ENCODE peak calls at places on chromosomes 5 and 9, in six cellular contexts. R, L, Z, E, Q and T are unnamed samples.

GRCh38 chr5:75551471-75551870 is 39.8 kb downstream of the POLK start:
- DNase-seq in E (no peak), L (no peak), Q (no peak), Z (no peak), R (no peak), T (no peak)

GRCh38 chr9:95268681-95269080 is 48.8 kb downstream of the FANCC start:
- DNase-seq in Z (peak), R (peak), L (no peak), Q (peak), E (peak), T (no peak)

GRCh38 chr5:95803271-95804148 is 19.0 kb downstream of the GLRX start:
- DNase-seq in E (no peak), Z (peak), Q (no peak), R (no peak), L (no peak), T (no peak)

GRCh38 chr9:93893899-93894690 is 61.1 kb downstream of the BARX1 start:
- DNase-seq in Z (peak), E (no peak), Q (no peak), R (no peak), L (no peak), T (peak)

GRCh38 chr5:7606840-7607453 is 211.0 kb downstream of the ADCY2 start:
- DNase-seq in E (no peak), L (no peak), Q (peak), R (no peak), Z (no peak), T (peak)

GRCh38 chr9:86405926-86406325 is 51.7 kb upstream of the TUT7 start:
- DNase-seq in Q (peak), Z (peak), E (no peak), R (no peak), L (no peak), T (no peak)

GRCh38 chr5:63961125-63961597 is 1.1 kb downstream of the HTR1A start:
- DNase-seq in L (no peak), Q (peak), E (peak), R (no peak), Z (no peak), T (no peak)

GRCh38 chr9:70256123-70256551 is 2.6 kb upstream of the SMC5 start:
- DNase-seq in R (peak), L (no peak), Z (no peak), E (no peak), Q (no peak), T (no peak)

GRCh38 chr9:126696091-126696763 is 82.5 kb downstream of the LMX1B start:
- DNase-seq in E (peak), Q (no peak), L (no peak), R (no peak), Z (no peak), T (no peak)

GRCh38 chr9:70805953-70806352 is 315.5 kb downstream of the TRPM3 start:
- DNase-seq in Z (no peak), L (no peak), Q (no peak), R (no peak), E (no peak), T (no peak)

GRCh38 chr9:103700558-103700957 is 393.6 kb upstream of the SMC2 start:
- DNase-seq in R (no peak), E (no peak), L (no peak), Q (no peak), Z (no peak), T (no peak)

GRCh38 chr5:181189363-181189961 is 15.5 kb downstream of the TRIM7 start:
- DNase-seq in R (no peak), Q (peak), L (no peak), Z (no peak), E (no peak), T (no peak)

GRCh38 chr9:28882528-28882927 is 1309.2 kb upstream of the C9orf72 start:
- DNase-seq in E (no peak), Q (no peak), Z (no peak), L (no peak), R (no peak), T (no peak)

GRCh38 chr5:141815796-141816180 is 62.4 kb downstream of the PCDH1 start:
- DNase-seq in Z (no peak), Q (no peak), R (no peak), E (no peak), L (no peak), T (no peak)

GRCh38 chr9:76891874-76892273 is 14.0 kb downstream of the PRUNE2 start:
- DNase-seq in L (no peak), Z (no peak), R (no peak), E (no peak), Q (no peak), T (no peak)

GRCh38 chr9:124522121-124523098 is 15.2 kb upstream of the NR5A1 start:
- DNase-seq in Q (peak), E (peak), Z (no peak), R (no peak), L (no peak), T (peak)

GRCh38 chr5:146877783-146878470 is 630 bp downstream of the PPP2R2B start:
- DNase-seq in E (peak), Z (no peak), R (no peak), L (no peak), Q (peak), T (no peak)

GRCh38 chr5:82641362-82641988 is 363.3 kb upstream of the RPS23 start:
- DNase-seq in Z (peak), L (peak), E (no peak), Q (peak), R (peak), T (no peak)

GRCh38 chr5:115873392-115873791 is 31.7 kb downstream of the AP3S1 start:
- DNase-seq in Z (no peak), R (no peak), E (no peak), L (no peak), Q (no peak), T (no peak)

GRCh38 chr9:113609562-113610318 is 146.2 kb downstream of the RGS3 start:
- DNase-seq in Z (peak), Q (peak), E (peak), R (no peak), L (no peak), T (no peak)

GRCh38 chr9:29209748-29210276 is 1636.5 kb upstream of the C9orf72 start:
- DNase-seq in L (no peak), Q (no peak), E (no peak), Z (no peak), R (no peak), T (no peak)

GRCh38 chr5:86896916-86897315 is 279.2 kb downstream of the COX7C start:
- DNase-seq in Q (no peak), L (no peak), Z (no peak), E (no peak), R (no peak), T (no peak)

GRCh38 chr9:28600226-28600625 is 1026.9 kb upstream of the C9orf72 start:
- DNase-seq in E (no peak), Q (no peak), L (no peak), R (no peak), Z (no peak), T (no peak)

GRCh38 chr9:125255781-125256391 is 5.7 kb upstream of the GAPVD1 start:
- DNase-seq in E (peak), Q (peak), Z (peak), R (peak), L (no peak), T (no peak)

GRCh38 chr5:35442916-35443639 is 174.6 kb upstream of the SPEF2 start:
- DNase-seq in R (no peak), L (no peak), Z (peak), E (no peak), Q (peak), T (no peak)

GRCh38 chr5:93572773-93573626 is 8.0 kb downstream of the NR2F1-AS1 start:
- DNase-seq in Z (no peak), E (peak), R (no peak), L (no peak), Q (peak), T (peak)

GRCh38 chr5:93574939-93575241 is 6.1 kb downstream of the NR2F1-AS1 start:
- DNase-seq in Z (no peak), E (no peak), L (no peak), Q (peak), R (no peak), T (no peak)

GRCh38 chr5:93573627-93573974 is 7.4 kb downstream of the NR2F1-AS1 start:
- DNase-seq in Q (peak), E (no peak), L (no peak), Z (no peak), R (no peak), T (no peak)

GRCh38 chr5:93575466-93575865 is 5.6 kb downstream of the NR2F1-AS1 start:
- DNase-seq in R (no peak), Q (no peak), E (no peak), L (no peak), Z (no peak), T (no peak)

GRCh38 chr5:93574041-93574938 is 6.7 kb downstream of the NR2F1-AS1 start:
- DNase-seq in L (no peak), E (no peak), R (no peak), Z (no peak), Q (no peak), T (no peak)
- TF ChIP-seq CREB1 in L (no peak), E (no peak), R (no peak), Z (no peak), Q (no peak), T (no peak)

DNA sequence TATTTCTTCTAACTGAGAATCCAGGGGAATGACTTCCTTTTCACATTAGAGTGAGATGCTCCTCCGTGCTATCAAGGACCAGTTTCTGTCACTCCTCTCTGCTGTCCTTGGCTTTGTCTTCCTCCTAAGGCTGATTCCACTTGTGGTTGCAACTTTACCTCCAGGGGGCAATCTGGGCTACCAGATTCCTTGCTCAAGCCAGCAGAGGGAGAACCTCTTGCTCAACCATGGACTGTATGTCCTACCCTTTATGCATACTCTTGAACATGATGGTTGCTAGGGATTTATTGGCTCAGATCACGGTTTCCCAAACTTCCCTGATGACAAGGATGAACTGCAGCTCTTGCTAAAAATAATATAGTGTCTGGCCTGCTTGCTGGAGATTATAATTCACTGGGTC is 24.0 kb downstream of the NNT start:
- DNase-seq in Z (peak), Q (peak), L (no peak), R (peak), E (peak), T (no peak)
- TF ChIP-seq CREB1 in Z (no peak), Q (no peak), L (no peak), R (no peak), E (no peak), T (no peak)

GRCh38 chr9:34328500-34328982 is 527 bp downstream of the KIF24 start:
- DNase-seq in E (no peak), Q (peak), L (peak), Z (no peak), R (peak), T (no peak)
- TF ChIP-seq CREB1 in E (no peak), Q (no peak), L (no peak), Z (no peak), R (no peak), T (no peak)

GRCh38 chr9:130563797-130564196 is 15.6 kb upstream of the FUBP3 start:
- DNase-seq in Q (no peak), E (no peak), Z (no peak), L (no peak), R (no peak), T (no peak)
- TF ChIP-seq CREB1 in Q (no peak), E (no peak), Z (no peak), L (no peak), R (no peak), T (no peak)